ENCODE peak calls at places on chromosomes 11 and 22, in eight cellular contexts. O, N, M, G, Y, P, F and K are unnamed samples.

GRCh38 chr11:390175-390574 is 3.8 kb upstream of the PKP3 start:
- DNase-seq in F (no peak), O (no peak), P (no peak), N (no peak), G (no peak), Y (no peak), M (no peak), K (no peak)

GRCh38 chr22:19182472-19183157 is 4.1 kb upstream of the SLC25A1 start:
- DNase-seq in N (no peak), F (no peak), P (no peak), Y (no peak), G (no peak), M (no peak), O (no peak), K (no peak)

GRCh38 chr22:39336411-39336810 is 13.4 kb upstream of the SYNGR1 start:
- DNase-seq in F (no peak), M (no peak), P (no peak), O (no peak), N (no peak), Y (no peak), G (no peak), K (no peak)

GRCh38 chr22:47206185-47206584 is 443.7 kb downstream of the TBC1D22A start:
- DNase-seq in G (no peak), M (no peak), Y (no peak), N (no peak), O (no peak), P (no peak), F (no peak), K (no peak)

GRCh38 chr11:61969838-61970452 is 2.5 kb upstream of the FTH1 start:
- DNase-seq in M (no peak), Y (no peak), P (no peak), F (no peak), N (no peak), G (peak), O (no peak), K (peak)

GRCh38 chr11:126971305-126971704 is 29.3 kb downstream of the KIRREL3 start:
- DNase-seq in G (no peak), M (no peak), P (no peak), Y (no peak), O (no peak), F (no peak), N (no peak), K (no peak)

GRCh38 chr11:75849917-75850316 is 34.9 kb downstream of the UVRAG start:
- DNase-seq in F (no peak), M (no peak), P (no peak), O (no peak), Y (no peak), N (no peak), G (peak), K (no peak)

GRCh38 chr11:17498058-17498457 is 21.4 kb upstream of the ABCC8 start:
- DNase-seq in F (no peak), O (no peak), M (no peak), P (no peak), G (no peak), N (no peak), Y (peak), K (no peak)

GRCh38 chr22:49398646-49399045 is 429.0 kb downstream of the BRD1 start:
- DNase-seq in P (no peak), Y (no peak), N (no peak), O (no peak), M (no peak), F (peak), G (no peak), K (no peak)